ENCODE peak calls at places on chromosomes 6 and 20, in eight cellular contexts. One of them, this sample, is unnamed.

GRCh38 chr6:129929433-129929832 is 68.3 kb upstream of the TMEM244 start:
- DNase-seq in neural crest cell: no peak
- DNase-seq in CD4-positive, alpha-beta T cell: no peak
- DNase-seq in omental fat pad: no peak
- DNase-seq in fibroblast of lung: peak
- DNase-seq in bronchial epithelial cell: peak
- DNase-seq in amniotic stem cell: peak
- DNase-seq in dermis microvascular lymphatic vessel endothelial cell: peak
- DNase-seq in this sample: no peak

GRCh38 chr6:37990762-37991525 is 171.4 kb downstream of the ZFAND3 start:
- DNase-seq in neural crest cell: no peak
- DNase-seq in CD4-positive, alpha-beta T cell: no peak
- DNase-seq in omental fat pad: no peak
- DNase-seq in fibroblast of lung: peak
- DNase-seq in bronchial epithelial cell: peak
- DNase-seq in amniotic stem cell: peak
- DNase-seq in dermis microvascular lymphatic vessel endothelial cell: no peak
- DNase-seq in this sample: no peak

GRCh38 chr6:45419574-45420082 is 41.9 kb upstream of the SUPT3H start:
- DNase-seq in neural crest cell: peak
- DNase-seq in CD4-positive, alpha-beta T cell: peak
- DNase-seq in omental fat pad: no peak
- DNase-seq in fibroblast of lung: peak
- DNase-seq in bronchial epithelial cell: peak
- DNase-seq in amniotic stem cell: no peak
- DNase-seq in dermis microvascular lymphatic vessel endothelial cell: no peak
- DNase-seq in this sample: peak

GRCh38 chr6:47414517-47415167 is 62.9 kb upstream of the CD2AP start:
- DNase-seq in neural crest cell: no peak
- DNase-seq in CD4-positive, alpha-beta T cell: no peak
- DNase-seq in omental fat pad: no peak
- DNase-seq in fibroblast of lung: peak
- DNase-seq in bronchial epithelial cell: peak
- DNase-seq in amniotic stem cell: no peak
- DNase-seq in dermis microvascular lymphatic vessel endothelial cell: peak
- DNase-seq in this sample: no peak

GRCh38 chr6:8435845-8436168 is 462 bp upstream of the SLC35B3 start:
- DNase-seq in neural crest cell: no peak
- DNase-seq in CD4-positive, alpha-beta T cell: no peak
- DNase-seq in omental fat pad: no peak
- DNase-seq in fibroblast of lung: no peak
- DNase-seq in bronchial epithelial cell: peak
- DNase-seq in amniotic stem cell: no peak
- DNase-seq in dermis microvascular lymphatic vessel endothelial cell: no peak
- DNase-seq in this sample: no peak

GRCh38 chr6:57123111-57123510 is 33.1 kb downstream of the ZNF451 start:
- DNase-seq in neural crest cell: no peak
- DNase-seq in CD4-positive, alpha-beta T cell: no peak
- DNase-seq in omental fat pad: no peak
- DNase-seq in fibroblast of lung: no peak
- DNase-seq in bronchial epithelial cell: peak
- DNase-seq in amniotic stem cell: no peak
- DNase-seq in dermis microvascular lymphatic vessel endothelial cell: no peak
- DNase-seq in this sample: no peak

GRCh38 chr20:31758991-31759390 is 19.9 kb downstream of the TPX2 start:
- DNase-seq in neural crest cell: no peak
- DNase-seq in CD4-positive, alpha-beta T cell: no peak
- DNase-seq in omental fat pad: no peak
- DNase-seq in fibroblast of lung: no peak
- DNase-seq in bronchial epithelial cell: no peak
- DNase-seq in amniotic stem cell: no peak
- DNase-seq in dermis microvascular lymphatic vessel endothelial cell: no peak
- DNase-seq in this sample: no peak

GRCh38 chr20:14331671-14332070 is 5.7 kb downstream of the FLRT3 start:
- DNase-seq in neural crest cell: no peak
- DNase-seq in CD4-positive, alpha-beta T cell: no peak
- DNase-seq in omental fat pad: no peak
- DNase-seq in fibroblast of lung: no peak
- DNase-seq in bronchial epithelial cell: no peak
- DNase-seq in amniotic stem cell: no peak
- DNase-seq in dermis microvascular lymphatic vessel endothelial cell: no peak
- DNase-seq in this sample: no peak

GRCh38 chr6:27894839-27895762 is 17.1 kb downstream of the OR2B2 start:
- DNase-seq in neural crest cell: peak
- DNase-seq in CD4-positive, alpha-beta T cell: no peak
- DNase-seq in omental fat pad: no peak
- DNase-seq in fibroblast of lung: peak
- DNase-seq in bronchial epithelial cell: peak
- DNase-seq in amniotic stem cell: peak
- DNase-seq in dermis microvascular lymphatic vessel endothelial cell: peak
- DNase-seq in this sample: peak

GRCh38 chr6:9252784-9253183 is 817.4 kb upstream of the SLC35B3 start:
- DNase-seq in neural crest cell: no peak
- DNase-seq in CD4-positive, alpha-beta T cell: no peak
- DNase-seq in omental fat pad: no peak
- DNase-seq in fibroblast of lung: no peak
- DNase-seq in bronchial epithelial cell: no peak
- DNase-seq in amniotic stem cell: no peak
- DNase-seq in dermis microvascular lymphatic vessel endothelial cell: no peak
- DNase-seq in this sample: no peak

GRCh38 chr6:17865798-17866725 is 121.4 kb downstream of the KIF13A start:
- DNase-seq in neural crest cell: no peak
- DNase-seq in CD4-positive, alpha-beta T cell: no peak
- DNase-seq in omental fat pad: peak
- DNase-seq in fibroblast of lung: peak
- DNase-seq in bronchial epithelial cell: peak
- DNase-seq in amniotic stem cell: peak
- DNase-seq in dermis microvascular lymphatic vessel endothelial cell: peak
- DNase-seq in this sample: no peak